ENCODE peak calls at places on chromosomes 13 and 19, in five cellular contexts. H is GM13976, R is AG10803, L is OCI-LY7, I is MCF 10A. Q is an unnamed sample.

GRCh38 chr19:16379521-16380313 is 55.1 kb downstream of the KLF2 start:
- DNase-seq in H (no peak), R (no peak), L (no peak), I (no peak), Q (no peak)

GRCh38 chr19:50779504-50780457 is 9.5 kb downstream of the GPR32 start:
- DNase-seq in H (no peak), R (no peak), L (no peak), I (no peak), Q (no peak)

GRCh38 chr13:34143637-34144036 is 325.7 kb downstream of the RFC3 start:
- DNase-seq in H (no peak), R (no peak), L (no peak), I (no peak), Q (no peak)

GRCh38 chr13:75541287-75541686 is 3.6 kb upstream of the COMMD6 start:
- DNase-seq in H (no peak), R (no peak), L (no peak), I (no peak), Q (no peak)

GRCh38 chr13:61246351-61246750 is 169.3 kb downstream of the PCDH20 start:
- DNase-seq in H (no peak), R (no peak), L (no peak), I (no peak), Q (no peak)

GRCh38 chr19:42088471-42089190 is 12.7 kb downstream of the ZNF574 start:
- DNase-seq in H (no peak), R (peak), L (no peak), I (no peak), Q (no peak)

GRCh38 chr13:70893832-70894231 is 785.6 kb upstream of the KLHL1 start:
- DNase-seq in H (no peak), R (no peak), L (no peak), I (no peak), Q (no peak)

GRCh38 chr13:114131581-114132418 is 623 bp downstream of the RASA3 start:
- DNase-seq in H (peak), R (peak), L (no peak), I (no peak), Q (peak)

GRCh38 chr13:75101348-75101747 is 380.6 kb downstream of the TBC1D4 start:
- DNase-seq in H (no peak), R (no peak), L (no peak), I (no peak), Q (no peak)

GRCh38 chr13:113351514-113352026 is 12.4 kb downstream of the GRTP1 start:
- DNase-seq in H (no peak), R (no peak), L (no peak), I (no peak), Q (no peak)

GRCh38 chr13:95300625-95301134 is 571 bp downstream of the ABCC4 start:
- DNase-seq in H (peak), R (peak), L (peak), I (peak), Q (no peak)

GRCh38 chr13:109146912-109147624 is 517.7 kb downstream of the MYO16 start:
- DNase-seq in H (no peak), R (peak), L (no peak), I (peak), Q (no peak)

GRCh38 chr13:96806750-96807149 is 187.5 kb downstream of the OXGR1 start:
- DNase-seq in H (no peak), R (no peak), L (no peak), I (no peak), Q (no peak)

GRCh38 chr19:55251296-55252081 is 7.3 kb downstream of the PPP6R1 start:
- DNase-seq in H (peak), R (no peak), L (peak), I (peak), Q (no peak)

GRCh38 chr13:98853791-98854191 is 101.3 kb upstream of the SLC15A1 start:
- DNase-seq in H (peak), R (peak), L (no peak), I (peak), Q (no peak)

GRCh38 chr13:20230913-20231838 is 943 bp downstream of the GJB6 start:
- DNase-seq in H (no peak), R (no peak), L (no peak), I (no peak), Q (no peak)

GRCh38 chr13:75139291-75139690 is 342.7 kb downstream of the TBC1D4 start:
- DNase-seq in H (no peak), R (peak), L (no peak), I (no peak), Q (no peak)

GRCh38 chr19:37983153-37983552 is 76.1 kb downstream of the SIPA1L3 start:
- DNase-seq in H (no peak), R (no peak), L (no peak), I (no peak), Q (no peak)

GRCh38 chr19:35556025-35556590 is 7.3 kb downstream of the ATP4A start:
- DNase-seq in H (no peak), R (no peak), L (no peak), I (no peak), Q (no peak)

GRCh38 chr19:28615546-28615916 is 597.4 kb downstream of the UQCRFS1 start:
- DNase-seq in H (no peak), R (no peak), L (no peak), I (no peak), Q (no peak)

GRCh38 chr13:32471187-32471922 is 43.4 kb upstream of the N4BP2L1 start:
- DNase-seq in H (no peak), R (peak), L (no peak), I (peak), Q (no peak)

GRCh38 chr19:57068921-57069697 is 50.7 kb upstream of the USP29 start:
- DNase-seq in H (no peak), R (no peak), L (no peak), I (no peak), Q (no peak)

GRCh38 chr19:13982773-13983172 is 23.3 kb downstream of the RFX1 start:
- DNase-seq in H (no peak), R (no peak), L (no peak), I (no peak), Q (no peak)

GRCh38 chr13:30600470-30600869 is 17.2 kb upstream of the USPL1 start:
- DNase-seq in H (no peak), R (no peak), L (no peak), I (peak), Q (no peak)

GRCh38 chr13:111326621-111326965 is 6.2 kb downstream of the TEX29 start:
- DNase-seq in H (no peak), R (no peak), L (no peak), I (no peak), Q (no peak)

GRCh38 chr13:101455863-101456262 is 3.4 kb downstream of the ITGBL1 start:
- DNase-seq in H (no peak), R (peak), L (no peak), I (peak), Q (no peak)

GRCh38 chr19:50931023-50931422 is 19.8 kb upstream of the KLK4 start:
- DNase-seq in H (no peak), R (no peak), L (no peak), I (no peak), Q (no peak)

GRCh38 chr13:34340534-34340933 is 522.6 kb downstream of the RFC3 start:
- DNase-seq in H (no peak), R (peak), L (no peak), I (peak), Q (no peak)

GRCh38 chr13:40388617-40389016 is 277.8 kb downstream of the FOXO1 start:
- DNase-seq in H (peak), R (peak), L (peak), I (no peak), Q (no peak)

GRCh38 chr19:43595999-43596841 is at the start of the genes IRGQ and ZNF576:
- DNase-seq in H (peak), R (peak), L (peak), I (peak), Q (peak)

GRCh38 chr13:39047560-39047959 is 9.3 kb downstream of the NHLRC3 start:
- DNase-seq in H (no peak), R (no peak), L (no peak), I (no peak), Q (no peak)
- TF ChIP-seq CTCF in H (no peak), R (no peak), L (no peak), I (no peak), Q (peak)

DNA sequence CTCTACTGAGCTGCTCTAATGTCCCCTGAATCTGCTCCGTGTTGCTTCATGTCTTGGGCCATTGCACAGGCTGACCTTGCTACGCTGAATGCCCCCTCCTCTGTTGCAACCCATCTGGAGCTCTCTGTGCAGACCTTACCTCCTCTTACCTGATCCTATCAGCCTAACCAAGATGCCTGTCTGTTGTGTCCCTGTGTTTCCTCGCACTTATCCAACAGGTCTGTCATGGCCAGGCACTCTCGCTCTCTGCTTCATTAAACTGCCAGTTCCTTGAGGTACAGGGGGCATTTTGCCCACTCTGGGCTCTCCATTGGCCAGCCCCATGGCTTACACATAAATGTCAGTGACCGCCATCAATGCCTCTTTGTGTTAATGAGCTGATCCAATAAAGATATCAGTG is 277.7 kb upstream of the TSHZ3 start:
- DNase-seq in H (no peak), R (no peak), L (no peak), I (no peak), Q (no peak)
- TF ChIP-seq CTCF in H (no peak), R (no peak), L (no peak), I (no peak), Q (no peak)

DNA sequence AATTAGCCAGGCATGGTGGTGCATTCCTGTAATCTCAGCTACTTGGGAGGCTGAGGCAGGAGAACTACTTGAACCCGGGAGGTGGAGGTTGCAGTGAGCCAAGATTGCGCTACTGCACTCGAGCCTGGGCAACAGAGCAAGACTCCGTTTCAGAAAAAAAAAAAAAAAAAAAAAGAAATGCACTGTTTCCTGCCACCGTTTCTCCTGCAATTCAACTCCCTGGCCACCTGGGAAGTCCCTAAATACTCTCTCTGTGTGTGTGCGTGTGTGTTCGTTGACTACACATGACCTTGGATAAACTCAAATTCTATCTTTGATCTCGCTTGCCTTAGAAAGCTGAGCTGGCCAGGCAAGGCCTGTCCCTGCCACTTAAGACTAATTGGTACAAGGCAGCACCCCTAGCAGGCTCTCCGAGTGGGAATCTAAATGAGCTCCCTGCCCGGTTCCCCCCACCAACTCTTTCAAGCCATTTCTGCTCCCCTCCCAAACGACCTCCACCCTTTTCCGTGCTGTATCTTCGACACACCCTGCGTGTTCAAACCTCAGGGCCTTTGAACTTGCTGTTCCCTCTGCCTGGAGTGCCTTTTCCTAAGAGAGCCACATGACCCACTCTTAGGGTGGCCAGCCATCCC is 5.2 kb upstream of the BCAT2 start:
- DNase-seq in H (peak), R (peak), L (peak), I (no peak), Q (no peak)
- TF ChIP-seq CTCF in H (no peak), R (peak), L (no peak), I (no peak), Q (peak)

GRCh38 chr19:6660930-6661329 is 9.0 kb downstream of the TNFSF14 start:
- DNase-seq in H (no peak), R (no peak), L (no peak), I (no peak), Q (no peak)
- TF ChIP-seq CTCF in H (no peak), R (no peak), L (no peak), I (no peak), Q (no peak)

GRCh38 chr13:90732049-90732448 is 615.4 kb upstream of the MIR17HG start:
- DNase-seq in H (no peak), R (no peak), L (no peak), I (peak), Q (no peak)
- TF ChIP-seq CTCF in H (no peak), R (peak), L (peak), I (no peak), Q (peak)

GRCh38 chr19:48561412-48561811 is 9.4 kb downstream of the SULT2B1 start:
- DNase-seq in H (no peak), R (no peak), L (no peak), I (no peak), Q (no peak)

GRCh38 chr19:48556163-48556562 is 4.2 kb downstream of the SULT2B1 start:
- DNase-seq in H (no peak), R (peak), L (no peak), I (peak), Q (no peak)

GRCh38 chr19:48558018-48558684 is 6.2 kb downstream of the SULT2B1 start:
- DNase-seq in H (no peak), R (peak), L (no peak), I (no peak), Q (no peak)

GRCh38 chr19:48556825-48557224 is 4.9 kb downstream of the SULT2B1 start:
- DNase-seq in H (no peak), R (no peak), L (no peak), I (no peak), Q (no peak)

GRCh38 chr19:48560095-48560530 is 8.1 kb downstream of the SULT2B1 start:
- DNase-seq in H (no peak), R (no peak), L (peak), I (no peak), Q (no peak)
- TF ChIP-seq CTCF in H (no peak), R (no peak), L (peak), I (no peak), Q (peak)

GRCh38 chr19:12806242-12807131 is at the start of gene RNASEH2A:
- DNase-seq in H (peak), R (peak), L (peak), I (peak), Q (no peak)

GRCh38 chr19:12800873-12801465 is 631 bp downstream of the PRDX2 start:
- DNase-seq in H (no peak), R (no peak), L (peak), I (no peak), Q (no peak)

GRCh38 chr19:12802267-12803106 is 618 bp downstream of the THSD8 start:
- DNase-seq in H (no peak), R (no peak), L (no peak), I (peak), Q (no peak)

GRCh38 chr19:12801466-12802266 is at the start of the genes PRDX2 and THSD8:
- DNase-seq in H (peak), R (peak), L (peak), I (peak), Q (no peak)

GRCh38 chr19:12804051-12804450 is 2.2 kb downstream of the THSD8 start:
- DNase-seq in H (no peak), R (no peak), L (no peak), I (no peak), Q (no peak)
- TF ChIP-seq CTCF in H (no peak), R (no peak), L (no peak), I (no peak), Q (no peak)

DNA sequence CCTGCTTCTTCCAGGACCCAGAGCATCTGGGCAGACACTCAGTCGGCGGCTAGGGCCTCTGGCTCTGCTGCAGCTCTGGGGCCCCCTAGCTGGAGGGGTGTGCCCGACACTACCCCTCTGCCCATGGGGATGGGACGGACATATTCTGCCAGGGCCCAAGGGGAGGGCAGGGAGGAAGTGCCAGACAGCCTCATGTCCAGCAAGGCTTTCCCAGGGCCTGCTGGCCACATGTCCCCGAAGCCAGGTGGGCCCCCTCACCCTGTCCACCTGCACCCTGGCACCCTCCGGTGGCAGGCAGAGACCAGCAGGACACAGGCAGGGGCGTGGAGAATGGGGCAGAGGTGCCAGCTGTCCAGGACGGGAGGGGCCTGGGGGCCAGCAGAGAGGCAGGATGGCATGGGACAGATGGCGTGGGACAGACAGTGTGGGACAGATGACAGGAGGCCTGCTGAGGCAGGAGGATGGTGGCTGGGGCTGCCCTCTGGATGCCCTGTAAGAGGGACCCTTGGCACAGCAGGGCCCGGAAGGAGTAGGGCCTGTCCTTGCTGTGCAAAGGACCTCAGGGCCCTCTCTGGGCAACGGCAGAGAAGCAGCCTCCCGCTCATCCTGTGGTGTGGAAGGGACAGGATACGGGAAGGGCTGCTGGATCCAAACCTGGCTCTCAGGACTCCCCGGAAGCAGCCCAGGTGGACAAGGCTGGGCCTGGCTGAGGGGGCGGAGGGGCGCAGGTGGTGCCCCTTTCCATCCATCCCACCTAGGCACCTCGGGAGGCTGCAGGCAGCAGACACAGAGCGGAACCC is 29.1 kb downstream of the CEBPG start:
- DNase-seq in H (no peak), R (no peak), L (no peak), I (peak), Q (peak)
- TF ChIP-seq CTCF in H (no peak), R (no peak), L (no peak), I (peak), Q (peak)

DNA sequence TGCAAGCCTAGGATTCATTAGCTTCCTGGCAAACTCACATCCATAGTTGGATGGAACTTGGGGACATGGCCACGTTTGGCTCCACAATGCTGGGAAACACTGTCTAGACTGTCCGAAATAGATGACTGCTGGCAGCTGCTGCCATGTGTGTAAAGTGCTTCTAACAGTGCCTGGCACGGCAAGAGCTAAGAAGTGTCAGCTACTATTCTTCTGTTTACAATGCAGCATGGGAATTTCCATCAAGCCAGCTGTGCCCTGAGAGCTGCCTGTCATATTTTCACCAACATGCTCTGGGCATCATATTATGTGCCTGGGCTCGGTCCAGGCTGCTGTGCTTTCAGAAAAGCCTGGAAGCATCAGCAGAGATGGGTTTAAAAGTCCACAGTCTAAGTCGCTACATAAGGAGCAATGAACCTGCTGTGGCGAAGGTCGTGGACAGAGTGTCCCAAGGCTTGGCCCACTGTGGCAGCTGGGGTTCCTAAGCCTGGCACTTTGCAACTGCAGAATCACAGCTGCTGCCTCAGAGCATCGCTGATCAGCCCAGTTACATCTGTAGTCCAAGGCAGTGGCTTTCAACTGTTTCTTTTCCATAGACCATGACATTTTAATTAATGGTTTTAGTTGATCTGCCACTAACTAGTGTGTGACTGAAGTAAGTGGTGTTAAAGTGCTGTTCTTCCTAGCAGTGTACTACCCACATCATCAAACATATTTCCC is 95.6 kb upstream of the C1QTNF9B start:
- DNase-seq in H (no peak), R (no peak), L (no peak), I (no peak), Q (no peak)
- TF ChIP-seq CTCF in H (no peak), R (no peak), L (no peak), I (no peak), Q (no peak)

DNA sequence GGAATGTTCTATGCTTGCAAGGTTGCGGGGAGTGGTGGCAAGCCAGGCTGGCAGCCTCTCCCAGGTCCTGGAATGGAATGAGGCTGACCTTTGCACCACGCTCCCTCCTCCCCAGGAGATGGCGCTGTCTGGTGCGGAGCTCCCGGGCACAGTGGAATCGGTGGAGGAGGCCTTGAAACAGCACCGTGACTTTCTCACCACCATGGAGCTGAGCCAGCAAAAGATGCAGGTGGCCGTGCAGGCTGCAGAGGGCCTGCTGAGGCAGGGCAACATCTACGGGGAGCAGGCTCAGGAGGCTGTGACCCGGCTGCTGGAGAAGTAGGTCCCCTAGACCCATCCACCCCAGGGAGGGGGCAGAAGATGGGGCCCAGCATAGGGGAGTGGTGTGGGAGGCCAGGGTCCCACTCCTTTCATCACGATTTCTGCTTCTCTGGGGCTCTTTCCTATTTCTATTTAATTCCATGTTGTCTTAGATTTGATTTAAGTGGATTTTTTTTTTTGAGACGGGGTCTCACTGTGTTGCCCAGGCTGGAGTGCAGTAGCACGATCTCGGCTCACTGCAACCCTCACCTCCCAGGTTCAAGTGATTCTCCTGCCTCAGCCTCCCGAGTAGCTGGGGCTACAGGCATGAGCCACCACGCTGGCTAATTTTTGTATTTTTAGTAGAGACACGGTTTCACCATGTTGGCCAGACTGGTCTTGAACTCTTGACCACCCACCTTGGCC is 53.2 kb upstream of the SHKBP1 start:
- DNase-seq in H (peak), R (peak), L (peak), I (peak), Q (no peak)
- TF ChIP-seq CTCF in H (peak), R (peak), L (peak), I (peak), Q (peak)